ENCODE peak calls at places on chromosomes 5 and 9, in five cellular contexts. One of them, this sample, is unnamed.

GRCh38 chr9:17653947-17654346 is 75.1 kb downstream of the SH3GL2 start:
- DNase-seq in osteocyte: no peak
- DNase-seq in GM13976: no peak
- DNase-seq in neural progenitor cell: no peak
- DNase-seq in NCI-H2029 treated with DMSO at 0.1 percent for 48 hours: no peak
- DNase-seq in this sample: no peak

GRCh38 chr5:54492196-54492595 is 25.4 kb upstream of the SNX18 start:
- DNase-seq in GM13976: no peak
- DNase-seq in neural progenitor cell: no peak
- DNase-seq in NCI-H2029 treated with DMSO at 0.1 percent for 48 hours: no peak
- DNase-seq in osteocyte: no peak
- DNase-seq in this sample: no peak

GRCh38 chr5:62448528-62448927 is 36.0 kb downstream of the IPO11 start:
- DNase-seq in NCI-H2029 treated with DMSO at 0.1 percent for 48 hours: no peak
- DNase-seq in GM13976: no peak
- DNase-seq in neural progenitor cell: no peak
- DNase-seq in osteocyte: no peak
- DNase-seq in this sample: no peak

GRCh38 chr9:104743377-104743985 is 4.0 kb upstream of the NIPSNAP3A start:
- DNase-seq in GM13976: peak; percentile 62
- DNase-seq in osteocyte: no peak
- DNase-seq in NCI-H2029 treated with DMSO at 0.1 percent for 48 hours: peak; percentile 83
- DNase-seq in neural progenitor cell: peak; percentile 54
- DNase-seq in this sample: no peak

GRCh38 chr9:91301161-91301560 is 60.6 kb downstream of the AUH start:
- DNase-seq in osteocyte: no peak
- DNase-seq in neural progenitor cell: no peak
- DNase-seq in NCI-H2029 treated with DMSO at 0.1 percent for 48 hours: no peak
- DNase-seq in GM13976: no peak
- DNase-seq in this sample: no peak

GRCh38 chr9:117464941-117465616 is 50.2 kb upstream of the ASTN2 start:
- DNase-seq in neural progenitor cell: no peak
- DNase-seq in osteocyte: no peak
- DNase-seq in GM13976: no peak
- DNase-seq in NCI-H2029 treated with DMSO at 0.1 percent for 48 hours: peak; percentile 32
- DNase-seq in this sample: no peak

GRCh38 chr5:61407706-61408105 is 75.6 kb downstream of the ZSWIM6 start:
- DNase-seq in neural progenitor cell: no peak
- DNase-seq in NCI-H2029 treated with DMSO at 0.1 percent for 48 hours: no peak
- DNase-seq in osteocyte: no peak
- DNase-seq in GM13976: no peak
- DNase-seq in this sample: no peak

GRCh38 chr5:88140863-88141694 is 127.6 kb downstream of the TMEM161B start:
- DNase-seq in GM13976: peak; percentile 88
- DNase-seq in osteocyte: peak; percentile 97
- DNase-seq in neural progenitor cell: peak; percentile 99
- DNase-seq in NCI-H2029 treated with DMSO at 0.1 percent for 48 hours: peak; percentile 83
- DNase-seq in this sample: peak; percentile 99

GRCh38 chr9:81671880-81672280 is 17.5 kb downstream of the TLE1 start:
- DNase-seq in NCI-H2029 treated with DMSO at 0.1 percent for 48 hours: peak; percentile 83
- DNase-seq in GM13976: no peak
- DNase-seq in neural progenitor cell: no peak
- DNase-seq in osteocyte: no peak
- DNase-seq in this sample: no peak

GRCh38 chr5:151008124-151008491 is 12.3 kb upstream of the GPX3 start:
- DNase-seq in osteocyte: no peak
- DNase-seq in neural progenitor cell: no peak
- DNase-seq in NCI-H2029 treated with DMSO at 0.1 percent for 48 hours: no peak
- DNase-seq in GM13976: no peak
- DNase-seq in this sample: no peak

GRCh38 chr5:167294861-167295685 is 996.4 kb upstream of the WWC1 start:
- DNase-seq in neural progenitor cell: no peak
- DNase-seq in NCI-H2029 treated with DMSO at 0.1 percent for 48 hours: no peak
- DNase-seq in GM13976: no peak
- DNase-seq in osteocyte: no peak
- DNase-seq in this sample: no peak

GRCh38 chr5:35188041-35188457 is 42.2 kb downstream of the PRLR start:
- DNase-seq in NCI-H2029 treated with DMSO at 0.1 percent for 48 hours: no peak
- DNase-seq in GM13976: no peak
- DNase-seq in osteocyte: no peak
- DNase-seq in neural progenitor cell: peak; percentile 20
- DNase-seq in this sample: no peak

GRCh38 chr9:126957687-126958053 is 43.1 kb downstream of the RALGPS1 start:
- DNase-seq in neural progenitor cell: no peak
- DNase-seq in GM13976: no peak
- DNase-seq in osteocyte: no peak
- DNase-seq in NCI-H2029 treated with DMSO at 0.1 percent for 48 hours: no peak
- DNase-seq in this sample: no peak

GRCh38 chr5:1187234-1187949 is 14.0 kb upstream of the SLC6A19 start:
- DNase-seq in GM13976: no peak
- DNase-seq in osteocyte: no peak
- DNase-seq in NCI-H2029 treated with DMSO at 0.1 percent for 48 hours: no peak
- DNase-seq in neural progenitor cell: no peak
- DNase-seq in this sample: no peak

GRCh38 chr5:124810420-124810819 is 64.0 kb upstream of the ZNF608 start:
- DNase-seq in neural progenitor cell: no peak
- DNase-seq in osteocyte: no peak
- DNase-seq in GM13976: no peak
- DNase-seq in NCI-H2029 treated with DMSO at 0.1 percent for 48 hours: no peak
- DNase-seq in this sample: no peak

GRCh38 chr9:16294371-16294770 is 576.1 kb downstream of the BNC2 start:
- DNase-seq in GM13976: no peak
- DNase-seq in NCI-H2029 treated with DMSO at 0.1 percent for 48 hours: no peak
- DNase-seq in osteocyte: no peak
- DNase-seq in neural progenitor cell: no peak
- DNase-seq in this sample: no peak

GRCh38 chr5:103561670-103562069 is 919 bp downstream of the NUDT12 start:
- DNase-seq in NCI-H2029 treated with DMSO at 0.1 percent for 48 hours: no peak
- DNase-seq in neural progenitor cell: no peak
- DNase-seq in osteocyte: no peak
- DNase-seq in GM13976: no peak
- DNase-seq in this sample: no peak

GRCh38 chr9:108383801-108384200 is 472.0 kb downstream of the ACTL7B start:
- DNase-seq in NCI-H2029 treated with DMSO at 0.1 percent for 48 hours: no peak
- DNase-seq in neural progenitor cell: no peak
- DNase-seq in GM13976: no peak
- DNase-seq in osteocyte: no peak
- DNase-seq in this sample: no peak

GRCh38 chr5:91443028-91443427 is 59.9 kb upstream of the ARRDC3 start:
- DNase-seq in GM13976: no peak
- DNase-seq in NCI-H2029 treated with DMSO at 0.1 percent for 48 hours: no peak
- DNase-seq in osteocyte: no peak
- DNase-seq in neural progenitor cell: no peak
- DNase-seq in this sample: no peak